ENCODE peak calls at places on chromosomes 16 and 17, in seven cellular contexts. T, E, H, Q, J, D and R are unnamed samples.

GRCh38 chr17:3556905-3557767 is 476 bp downstream of the TRPV3 start:
- DNase-seq in T (no peak), E (no peak), H (no peak), Q (no peak), J (no peak), D (no peak), R (no peak)

GRCh38 chr17:12808723-12809122 is 19.4 kb downstream of the ARHGAP44 start:
- DNase-seq in T (no peak), E (no peak), H (no peak), Q (no peak), J (no peak), D (no peak), R (no peak)

GRCh38 chr16:57798267-57798810 is 4.0 kb downstream of the KIFC3 start:
- DNase-seq in T (no peak), E (no peak), H (no peak), Q (no peak), J (no peak), D (no peak), R (no peak)

GRCh38 chr17:74387365-74388218 is 20.3 kb downstream of the GPR142 start:
- DNase-seq in T (no peak), E (no peak), H (no peak), Q (no peak), J (no peak), D (no peak), R (no peak)

GRCh38 chr16:11175850-11176341 is 80.1 kb downstream of the SOCS1 start:
- DNase-seq in T (no peak), E (no peak), H (no peak), Q (peak; percentile 51), J (no peak), D (no peak), R (no peak)

GRCh38 chr16:72098936-72099335 is 5.3 kb downstream of the DHX38 start:
- DNase-seq in T (no peak), E (no peak), H (peak; percentile 8), Q (no peak), J (no peak), D (no peak), R (no peak)

GRCh38 chr16:87790278-87791023 is 24.7 kb upstream of the KLHDC4 start:
- DNase-seq in T (peak; percentile 28), E (peak; percentile 66), H (no peak), Q (no peak), J (no peak), D (peak; percentile 22), R (no peak)

GRCh38 chr16:75074920-75075687 is 41.5 kb downstream of the LDHD start:
- DNase-seq in T (no peak), E (no peak), H (no peak), Q (peak; percentile 81), J (no peak), D (no peak), R (peak; percentile 43)

GRCh38 chr17:79945591-79946255 is 89.9 kb downstream of the TBC1D16 start:
- DNase-seq in T (peak; percentile 10), E (no peak), H (no peak), Q (peak; percentile 67), J (no peak), D (no peak), R (no peak)

GRCh38 chr16:74485916-74486315 is 64.6 kb upstream of the CLEC18B start:
- DNase-seq in T (no peak), E (no peak), H (no peak), Q (no peak), J (no peak), D (no peak), R (no peak)

DNA sequence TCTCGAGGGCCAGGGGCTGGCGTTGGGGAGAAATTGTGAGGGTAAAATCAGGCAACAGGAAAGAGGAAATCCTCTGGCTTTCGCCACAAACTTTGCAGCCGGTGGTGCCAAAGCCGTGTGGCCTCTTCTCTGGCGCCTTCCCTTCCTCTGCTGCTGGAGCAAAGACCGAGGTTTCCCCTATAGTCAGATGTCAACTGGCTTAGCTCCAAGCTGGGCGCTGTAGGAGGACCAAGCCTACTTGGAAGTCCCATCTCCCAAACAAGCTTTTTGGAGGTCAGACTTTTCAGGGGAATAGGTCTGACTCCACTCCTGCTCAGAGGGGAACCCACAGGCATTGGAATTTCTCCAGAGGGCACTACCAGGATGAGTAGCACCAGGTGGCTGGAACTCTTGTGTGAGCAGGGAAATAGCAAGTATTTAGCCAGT is 5.0 kb downstream of the IGFBP4 start:
- DNase-seq in T (peak; percentile 75), E (peak; percentile 46), H (no peak), Q (no peak), J (peak; percentile 60), D (peak; percentile 66), R (peak; percentile 45)
- H3K4me3 ChIP-seq in T (no peak overlapping the region), E (peak overlapping the region; percentile 76), H (no peak overlapping the region), Q (no peak overlapping the region), J (peak overlapping the region; percentile 56), D (peak overlapping the region; percentile 27), R (peak overlapping the region; percentile 99)

DNA sequence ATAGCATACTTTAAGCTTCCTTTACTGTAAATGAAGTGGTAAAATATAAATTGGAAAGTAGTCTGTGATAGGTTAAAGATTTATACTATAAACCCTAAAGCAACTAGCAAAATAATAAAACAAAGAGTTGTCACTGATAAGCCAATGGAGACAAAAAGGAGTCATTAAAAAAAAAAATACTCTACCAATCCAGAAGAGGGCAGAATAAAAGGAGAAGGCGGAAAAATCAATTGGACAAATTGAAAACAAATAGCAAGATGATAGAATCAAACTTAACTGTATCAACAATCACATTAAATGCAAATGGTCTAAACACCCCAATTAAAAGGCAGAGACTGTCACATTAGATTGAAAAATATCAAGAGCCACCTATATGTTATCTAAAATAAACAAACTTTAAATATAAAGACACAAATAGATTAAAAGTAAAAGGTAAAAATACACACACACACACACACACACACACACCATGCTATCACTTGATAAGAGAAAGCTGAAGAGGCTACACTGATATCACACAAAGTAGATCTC is 71.8 kb downstream of the CACNG1 start:
- DNase-seq in T (no peak), E (no peak), H (no peak), Q (no peak), J (no peak), D (no peak), R (no peak)
- TF ChIP-seq CTCF in T (no peak), E (no peak), H (peak; percentile 32), Q (no peak), J (no peak), D (no peak), R (no peak)

GRCh38 chr17:46167267-46167666 is 26.0 kb downstream of the KANSL1 start:
- DNase-seq in T (no peak), E (no peak), H (no peak), Q (no peak), J (no peak), D (no peak), R (no peak)

GRCh38 chr17:46169913-46170312 is 23.3 kb downstream of the KANSL1 start:
- DNase-seq in T (no peak), E (no peak), H (no peak), Q (no peak), J (no peak), D (no peak), R (no peak)

GRCh38 chr17:46170609-46171432 is 22.4 kb downstream of the KANSL1 start:
- DNase-seq in T (no peak), E (no peak), H (no peak), Q (no peak), J (no peak), D (no peak), R (no peak)

GRCh38 chr17:46166692-46167249 is 26.5 kb downstream of the KANSL1 start:
- DNase-seq in T (no peak), E (no peak), H (no peak), Q (no peak), J (no peak), D (no peak), R (no peak)

DNA sequence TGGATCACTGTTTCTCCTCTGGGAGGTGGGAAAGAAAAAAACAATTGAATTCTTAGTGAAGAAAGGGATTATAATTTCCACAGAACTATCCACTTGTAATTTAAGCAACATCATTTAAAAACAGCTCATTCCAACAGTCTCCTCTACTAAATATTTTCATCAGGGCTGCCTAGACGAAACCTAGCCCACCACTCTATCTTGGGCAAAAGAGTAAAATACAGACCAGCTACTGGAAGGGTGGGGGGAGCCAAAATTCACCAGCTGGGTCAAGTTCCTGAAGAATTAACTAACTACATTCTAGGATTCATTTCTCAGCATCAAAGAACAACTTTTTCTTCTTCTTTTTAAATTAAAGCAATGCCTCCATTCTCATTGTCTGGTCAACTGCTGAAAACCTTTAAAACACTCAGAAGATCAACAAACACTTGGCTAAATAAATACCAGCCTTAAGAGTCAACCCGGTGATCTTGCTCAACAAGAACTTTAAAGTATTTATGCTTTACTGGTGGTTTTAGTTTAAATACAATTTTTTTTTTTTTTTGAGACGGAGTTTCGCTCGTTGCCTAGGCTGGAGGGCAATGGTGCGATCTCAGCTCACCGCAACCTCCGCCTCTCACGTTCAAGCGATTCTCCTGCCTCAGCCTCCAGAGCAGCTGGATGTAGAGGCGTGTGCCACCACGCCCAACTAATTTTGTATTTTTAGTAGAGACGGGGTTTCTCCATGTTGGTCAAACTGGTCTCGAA is 25.2 kb downstream of the KANSL1 start:
- DNase-seq in T (no peak), E (no peak), H (no peak), Q (no peak), J (no peak), D (no peak), R (peak; percentile 36)
- H3K4me3 ChIP-seq in T (no peak overlapping the region), E (no peak overlapping the region), H (no peak overlapping the region), Q (no peak overlapping the region), J (no peak overlapping the region), D (no peak overlapping the region), R (no peak overlapping the region)

GRCh38 chr16:85172465-85173071 is 60.3 kb upstream of the CIBAR2 start:
- DNase-seq in T (no peak), E (no peak), H (peak; percentile 69), Q (peak; percentile 67), J (no peak), D (peak; percentile 44), R (peak; percentile 35)

GRCh38 chr16:85173981-85174751 is 61.9 kb upstream of the CIBAR2 start:
- DNase-seq in T (no peak), E (no peak), H (peak; percentile 51), Q (no peak), J (no peak), D (peak; percentile 64), R (peak; percentile 75)

GRCh38 chr16:85174871-85175723 is 62.8 kb upstream of the CIBAR2 start:
- DNase-seq in T (no peak), E (no peak), H (no peak), Q (no peak), J (no peak), D (no peak), R (peak; percentile 28)

GRCh38 chr16:85171809-85172464 is 59.7 kb upstream of the CIBAR2 start:
- DNase-seq in T (no peak), E (no peak), H (no peak), Q (no peak), J (no peak), D (no peak), R (peak; percentile 25)

DNA sequence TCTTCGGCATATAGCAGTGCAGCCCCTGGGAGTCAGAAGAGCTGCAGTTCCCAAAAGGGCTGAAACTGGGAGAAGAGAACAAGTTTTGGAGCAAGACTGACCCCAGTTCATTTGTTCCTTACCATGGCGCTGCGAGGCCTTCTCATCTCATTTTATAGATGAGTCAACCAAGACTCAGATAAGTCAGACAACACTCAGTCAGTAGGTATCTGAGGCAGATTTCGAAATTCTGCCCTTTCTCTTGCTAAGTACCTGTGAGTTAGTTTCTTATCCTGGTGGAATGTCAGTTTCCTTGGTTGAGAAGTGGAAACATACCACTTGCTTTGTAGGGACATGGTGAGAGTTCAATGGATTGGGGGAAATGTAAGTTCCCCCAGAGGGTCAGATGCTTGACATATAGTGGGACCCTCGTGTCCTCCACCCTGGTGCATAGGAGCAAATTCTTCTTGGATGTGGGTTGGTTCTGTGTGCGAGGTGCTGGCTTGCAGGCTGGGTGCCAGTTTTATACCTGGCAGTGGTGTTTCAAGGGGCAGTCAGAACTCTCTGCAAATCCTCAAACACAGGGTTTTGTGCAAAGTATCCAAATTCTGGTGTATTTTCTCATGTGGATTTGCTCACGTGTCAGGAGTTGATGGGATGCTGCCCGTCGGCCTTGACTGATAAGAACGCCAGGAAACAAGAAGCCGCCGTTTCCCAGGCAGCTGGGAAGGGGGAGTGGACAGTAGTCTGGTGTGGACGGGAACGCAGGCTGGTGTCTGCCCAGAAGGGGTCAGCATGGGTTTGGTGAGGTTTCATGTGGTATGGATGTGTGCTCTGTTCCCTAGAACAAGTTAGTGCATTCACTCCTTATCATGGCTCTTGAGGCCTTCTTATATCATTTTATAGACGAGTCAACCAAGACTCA is 61.1 kb upstream of the CIBAR2 start:
- DNase-seq in T (no peak), E (no peak), H (peak; percentile 31), Q (no peak), J (no peak), D (no peak), R (peak; percentile 85)
- TF ChIP-seq CTCF in T (no peak), E (no peak), H (peak; percentile 15), Q (no peak), J (no peak), D (no peak), R (peak; percentile 38)